ENCODE peak calls at places on chromosome 9, in seven cellular contexts. K is endothelial cell of umbilical vein, M is adrenal gland, P is vagina, H is A549, R is brain microvascular endothelial cell, W is hepatocyte. L is an unnamed sample.

GRCh38 chr9:83649080-83649479 is 26.1 kb downstream of the IDNK start:
- DNase-seq in H (peak), W (peak), P (no peak), K (peak), M (peak), R (peak), L (no peak)

GRCh38 chr9:127634021-127634420 is 21.9 kb downstream of the STXBP1 start:
- DNase-seq in W (no peak), R (no peak), H (no peak), K (peak), M (peak), P (no peak), L (no peak)

GRCh38 chr9:97753364-97753763 is 56.2 kb upstream of the XPA start:
- DNase-seq in W (no peak), H (no peak), P (no peak), K (no peak), R (no peak), M (no peak), L (no peak)

GRCh38 chr9:131096490-131097258 is at the start of gene AIF1L:
- DNase-seq in R (no peak), H (no peak), P (no peak), K (peak), W (peak), M (peak), L (no peak)

GRCh38 chr9:130662099-130662926 is 2.1 kb upstream of the PRDM12 start:
- DNase-seq in H (no peak), W (no peak), K (no peak), P (no peak), M (no peak), R (no peak), L (peak)

GRCh38 chr9:5231212-5231611 is at the start of gene INSL4:
- DNase-seq in P (no peak), K (no peak), H (peak), W (no peak), R (peak), M (no peak), L (no peak)

GRCh38 chr9:134983094-134983493 is 65.4 kb upstream of the FCN1 start:
- DNase-seq in H (no peak), K (peak), M (no peak), R (no peak), P (no peak), W (no peak), L (no peak)

GRCh38 chr9:136831002-136831719 is 11.1 kb upstream of the AJM1 start:
- DNase-seq in R (no peak), M (no peak), H (no peak), W (no peak), K (no peak), P (no peak), L (no peak)

GRCh38 chr9:94643176-94643575 is 3.9 kb upstream of the FBP1 start:
- DNase-seq in P (no peak), M (no peak), R (no peak), K (no peak), H (no peak), W (no peak), L (no peak)

GRCh38 chr9:4661165-4662095 is 664 bp upstream of the PLPP6 start:
- DNase-seq in M (no peak), H (no peak), P (no peak), W (no peak), K (peak), R (no peak), L (no peak)

GRCh38 chr9:20984471-20984870 is 47.0 kb downstream of the HACD4 start:
- DNase-seq in P (no peak), R (no peak), K (no peak), H (no peak), M (no peak), W (no peak), L (no peak)

GRCh38 chr9:135825435-135826187 is 81.7 kb downstream of the CAMSAP1 start:
- DNase-seq in K (no peak), M (no peak), R (no peak), P (no peak), W (no peak), H (no peak), L (no peak)

GRCh38 chr9:34687631-34688030 is 3.4 kb downstream of the CCL19 start:
- DNase-seq in K (no peak), H (no peak), P (no peak), W (no peak), R (no peak), M (no peak), L (no peak)

GRCh38 chr9:37618817-37619216 is 26.4 kb upstream of the TOMM5 start:
- DNase-seq in P (no peak), H (no peak), M (no peak), W (peak), K (no peak), R (peak), L (no peak)

GRCh38 chr9:85483214-85483613 is 258.5 kb downstream of the AGTPBP1 start:
- DNase-seq in R (no peak), K (no peak), H (peak), M (no peak), W (no peak), P (no peak), L (no peak)

DNA sequence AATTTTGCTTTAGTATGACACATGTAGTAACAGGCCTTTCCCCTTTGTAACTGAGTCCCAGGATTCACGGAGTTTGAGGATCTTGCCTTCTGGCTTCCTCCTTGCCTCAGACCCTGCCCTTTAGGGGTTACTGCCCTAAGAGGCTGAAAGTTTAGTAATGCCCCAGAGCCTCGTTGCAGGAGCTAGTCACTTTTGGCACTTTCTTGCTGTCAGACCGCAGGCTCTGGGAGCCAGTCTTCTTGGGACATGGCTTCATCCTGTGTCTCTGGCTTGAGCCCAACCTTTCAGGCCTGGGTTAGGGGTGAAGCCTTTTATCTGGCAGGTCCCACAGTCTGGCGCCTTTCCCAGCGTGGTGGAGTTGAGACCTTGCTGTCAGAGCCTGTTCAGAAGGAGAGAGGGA is 185.6 kb upstream of the DMRT1 start:
- DNase-seq in W (no peak), K (no peak), P (no peak), M (peak), R (peak), H (no peak), L (no peak)
- H3K27ac ChIP-seq in W (no peak), K (no peak), P (peak), M (no peak), R (no peak), H (no peak), L (no peak)

GRCh38 chr9:111898331-111899096 is 1.9 kb downstream of the UGCG start:
- DNase-seq in P (no peak), W (no peak), H (no peak), R (no peak), K (peak), M (no peak), L (no peak)
- H3K27ac ChIP-seq in P (peak), W (peak), H (peak), R (peak), K (peak), M (peak), L (peak)

DNA sequence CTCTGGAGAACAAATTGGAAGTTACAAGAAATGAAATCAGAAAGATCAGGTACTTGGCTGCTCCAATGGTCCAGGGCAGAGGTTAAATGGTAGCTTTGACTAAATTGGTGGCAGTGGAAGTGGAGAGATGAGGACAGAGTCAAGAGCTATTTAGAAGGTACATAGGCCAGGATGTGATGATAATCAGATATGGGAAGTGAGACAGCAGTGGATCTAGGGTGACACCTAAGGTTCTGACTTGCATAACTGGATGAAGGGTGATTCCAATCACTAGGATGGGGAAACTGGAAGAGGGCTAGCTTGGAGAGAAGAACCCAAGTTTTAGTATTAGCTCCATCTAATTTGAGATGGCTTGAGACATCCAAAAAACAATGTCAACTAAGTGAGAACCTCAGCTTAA is 24.0 kb upstream of the NDUFB6 start:
- DNase-seq in P (no peak), H (no peak), W (no peak), K (no peak), R (no peak), M (no peak), L (no peak)
- H3K27ac ChIP-seq in P (no peak), H (no peak), W (no peak), K (no peak), R (no peak), M (no peak), L (no peak)

GRCh38 chr9:120932086-120932818 is 5.7 kb upstream of the TRAF1 start:
- DNase-seq in P (peak), W (no peak), M (no peak), R (no peak), K (no peak), H (no peak), L (no peak)
- H3K27ac ChIP-seq in P (peak), W (peak), M (peak), R (peak), K (peak), H (no peak), L (peak)

GRCh38 chr9:82252116-82252515 is 263.5 kb downstream of the SPATA31D1 start:
- DNase-seq in P (no peak), R (no peak), H (no peak), W (no peak), K (no peak), M (no peak), L (no peak)

GRCh38 chr9:82255533-82255932 is 267.0 kb downstream of the SPATA31D1 start:
- DNase-seq in P (no peak), K (no peak), H (no peak), M (no peak), W (no peak), R (no peak), L (no peak)

GRCh38 chr9:82260691-82261090 is 272.1 kb downstream of the SPATA31D1 start:
- DNase-seq in W (no peak), P (no peak), R (no peak), M (no peak), K (no peak), H (no peak), L (no peak)

DNA sequence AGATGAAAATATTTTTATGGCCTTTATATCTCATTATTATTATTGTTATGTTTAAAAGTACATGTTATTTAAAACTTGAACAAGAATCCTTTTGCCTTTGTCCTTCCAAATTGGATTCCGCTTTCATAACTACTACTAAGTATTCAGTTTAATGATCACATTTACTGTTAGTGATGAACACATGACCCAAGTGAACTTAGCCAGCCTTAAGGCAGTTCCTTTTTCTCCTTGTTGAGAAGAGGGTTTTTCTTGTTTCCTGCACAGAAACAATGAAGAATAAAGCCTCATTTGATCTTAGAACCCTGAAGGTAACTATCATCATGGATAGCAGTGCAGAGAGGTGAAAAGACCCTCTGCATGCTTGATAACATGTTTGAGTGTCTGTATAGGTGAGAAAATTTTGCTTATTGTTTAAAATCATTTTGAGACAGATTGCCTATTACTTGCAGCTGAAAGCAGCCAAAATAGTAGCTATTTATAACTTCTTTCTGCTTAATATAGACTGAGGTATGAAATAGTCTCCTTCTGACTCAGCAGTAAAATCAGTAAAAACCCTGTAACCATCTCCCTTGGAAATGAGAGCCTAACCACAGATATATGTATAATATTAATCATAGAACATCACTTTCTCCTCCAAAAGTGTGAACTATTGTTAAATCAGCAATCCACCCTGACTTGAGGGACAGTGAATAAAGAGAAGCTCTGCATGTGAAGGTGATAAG is 266.2 kb downstream of the SPATA31D1 start:
- DNase-seq in M (no peak), P (no peak), R (no peak), H (no peak), W (no peak), K (no peak), L (no peak)
- H3K27ac ChIP-seq in M (no peak), P (no peak), R (no peak), H (no peak), W (no peak), K (no peak), L (no peak)

GRCh38 chr9:129392093-129392541 is 214.1 kb upstream of the IER5L start:
- DNase-seq in H (no peak), K (no peak), W (no peak), R (no peak), P (no peak), M (no peak), L (no peak)
- H3K27ac ChIP-seq in H (peak), K (no peak), W (no peak), R (no peak), P (no peak), M (no peak), L (no peak)

GRCh38 chr9:91495450-91495849 is 71.8 kb upstream of the NFIL3 start:
- DNase-seq in H (no peak), R (peak), K (no peak), W (peak), M (no peak), P (no peak), L (no peak)
- H3K27ac ChIP-seq in H (peak), R (peak), K (no peak), W (peak), M (no peak), P (no peak), L (no peak)

GRCh38 chr9:14983599-14983998 is 73.4 kb upstream of the FREM1 start:
- DNase-seq in K (no peak), R (no peak), P (no peak), W (no peak), H (no peak), M (no peak), L (no peak)

DNA sequence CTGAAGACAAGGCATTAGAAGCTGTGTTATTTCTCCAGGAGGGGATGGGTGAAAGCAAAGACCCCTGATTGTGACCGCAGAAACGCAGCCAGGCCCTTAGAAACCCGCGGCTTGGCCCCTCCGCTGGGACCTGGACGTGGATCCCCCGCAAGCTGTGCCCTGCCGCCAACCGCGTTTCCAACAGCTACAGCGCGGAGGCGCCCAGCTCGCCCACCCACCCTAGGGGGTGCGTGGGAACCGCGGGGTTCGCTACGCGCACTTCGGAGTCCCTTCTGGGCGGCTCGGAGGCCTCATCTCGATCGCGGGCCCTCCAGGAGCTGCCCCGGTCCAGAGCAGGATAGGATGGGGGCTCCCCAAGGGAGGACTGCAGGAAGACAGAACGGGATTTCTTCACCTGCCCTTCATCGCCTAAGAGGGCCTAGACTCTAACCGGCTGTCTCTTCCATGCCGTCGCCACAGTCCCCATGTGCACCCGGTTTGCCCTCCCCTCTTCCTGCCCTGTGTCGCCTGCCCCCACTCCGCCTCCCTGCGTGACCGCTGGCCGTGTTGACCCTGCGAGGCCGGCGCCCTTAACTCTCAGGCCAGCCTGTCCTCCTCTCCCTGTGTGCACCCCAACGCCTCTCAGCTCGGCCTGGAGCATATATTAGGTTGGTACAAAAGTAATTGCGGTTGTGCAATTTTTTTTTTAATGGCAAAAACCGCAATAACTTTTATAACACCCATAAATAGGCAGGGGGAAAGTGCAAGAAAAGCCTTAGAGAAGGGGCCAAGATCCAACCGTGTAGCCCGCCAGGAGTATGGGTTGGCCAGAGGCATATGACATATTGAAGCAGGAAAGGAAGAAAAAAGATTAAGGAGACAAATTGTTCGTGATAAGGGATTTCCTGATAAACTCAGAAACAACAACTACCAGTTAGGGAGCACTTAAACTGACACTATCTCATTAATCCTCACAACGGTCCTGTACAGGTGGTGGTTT is 68.1 kb upstream of the FREM1 start:
- DNase-seq in H (no peak), P (no peak), M (no peak), K (no peak), R (no peak), W (no peak), L (no peak)
- H3K27ac ChIP-seq in H (no peak), P (no peak), M (no peak), K (no peak), R (no peak), W (no peak), L (no peak)

L was measured in RWPE2.